ENCODE peak calls at places on chromosomes 1 and 21, in four cellular contexts. X is IMR-90, R is A549, P is HepG2. U is an unnamed sample.

GRCh38 chr1:212665241-212666115 is 34.2 kb downstream of the BATF3 start:
- DNase-seq in X (peak), R (peak), P (peak), U (peak)

GRCh38 chr21:41777934-41778815 is 11.3 kb upstream of the RIPK4 start:
- DNase-seq in X (peak), R (peak), P (peak), U (peak)

GRCh38 chr21:44318489-44319285 is 18.8 kb downstream of the PFKL start:
- DNase-seq in X (no peak), R (no peak), P (no peak), U (no peak)

GRCh38 chr1:15341228-15341627 is 68.5 kb upstream of the EFHD2 start:
- DNase-seq in X (no peak), R (no peak), P (no peak), U (no peak)

GRCh38 chr1:168609133-168609715 is 32.8 kb downstream of the XCL1 start:
- DNase-seq in X (peak), R (no peak), P (no peak), U (no peak)

GRCh38 chr1:77468556-77468955 is 186.7 kb downstream of the AK5 start:
- DNase-seq in X (peak), R (no peak), P (no peak), U (no peak)

GRCh38 chr1:175154595-175155472 is 37.7 kb downstream of the KIAA0040 start:
- DNase-seq in X (peak), R (peak), P (peak), U (peak)

GRCh38 chr1:59686170-59686569 is 128.6 kb upstream of the HOOK1 start:
- DNase-seq in X (no peak), R (no peak), P (no peak), U (no peak)

GRCh38 chr1:76826072-76826827 is 41.0 kb upstream of the ST6GALNAC5 start:
- DNase-seq in X (peak), R (no peak), P (no peak), U (no peak)

GRCh38 chr1:82565546-82565945 is 764.8 kb downstream of the ADGRL2 start:
- DNase-seq in X (peak), R (no peak), P (no peak), U (no peak)

GRCh38 chr21:42236014-42236413 is 17.1 kb downstream of the ABCG1 start:
- DNase-seq in X (no peak), R (no peak), P (no peak), U (no peak)

GRCh38 chr21:37450385-37451044 is 83.9 kb downstream of the DYRK1A start:
- DNase-seq in X (peak), R (no peak), P (no peak), U (peak)

GRCh38 chr1:36309397-36309796 is 3.2 kb downstream of the SH3D21 start:
- DNase-seq in X (no peak), R (no peak), P (no peak), U (no peak)

GRCh38 chr1:244901400-244901799 is 37.1 kb upstream of the HNRNPU start:
- DNase-seq in X (no peak), R (no peak), P (peak), U (no peak)

GRCh38 chr21:39441502-39442475 is 3.8 kb downstream of the LCA5L start:
- DNase-seq in X (peak), R (peak), P (peak), U (peak)

GRCh38 chr1:39205102-39205780 is 746 bp downstream of the MACF1 start:
- DNase-seq in X (peak), R (no peak), P (no peak), U (peak)

GRCh38 chr1:89790592-89790991 is 30.2 kb upstream of the LRRC8D start:
- DNase-seq in X (no peak), R (no peak), P (no peak), U (no peak)

GRCh38 chr1:177209357-177209756 is 38.6 kb downstream of the BRINP2 start:
- DNase-seq in X (peak), R (peak), P (no peak), U (no peak)

GRCh38 chr1:211695135-211695816 is 19.9 kb upstream of the NEK2 start:
- DNase-seq in X (no peak), R (no peak), P (no peak), U (peak)

GRCh38 chr1:54764132-54764921 is at the start of gene PARS2:
- DNase-seq in X (peak), R (peak), P (peak), U (peak)

GRCh38 chr1:181133441-181133951 is 45.0 kb downstream of the IER5 start:
- DNase-seq in X (no peak), R (no peak), P (peak), U (no peak)

GRCh38 chr1:10212476-10212875 is 2.1 kb downstream of the KIF1B start:
- DNase-seq in X (no peak), R (no peak), P (no peak), U (no peak)

GRCh38 chr1:10210841-10211804 is 753 bp downstream of the KIF1B start:
- DNase-seq in X (peak), R (peak), P (peak), U (peak)

GRCh38 chr1:10209905-10210810 is at the start of gene KIF1B:
- DNase-seq in X (peak), R (peak), P (peak), U (peak)

GRCh38 chr1:10213186-10213585 is 2.8 kb downstream of the KIF1B start:
- DNase-seq in X (no peak), R (no peak), P (no peak), U (no peak)

GRCh38 chr1:10211805-10212405 is 1.5 kb downstream of the KIF1B start:
- DNase-seq in X (no peak), R (peak), P (peak), U (no peak)
- TF ChIP-seq SMC3 in X (no peak), R (no peak), P (no peak), U (no peak)

GRCh38 chr1:166165661-166166399 is 971 bp downstream of the FAM78B start:
- DNase-seq in X (no peak), R (peak), P (no peak), U (no peak)
- TF ChIP-seq SMC3 in X (no peak), R (no peak), P (no peak), U (no peak)

GRCh38 chr1:29133861-29134694 is 10.4 kb upstream of the TMEM200B start:
- DNase-seq in X (no peak), R (no peak), P (no peak), U (peak)
- TF ChIP-seq SMC3 in X (no peak), R (no peak), P (no peak), U (no peak)

GRCh38 chr1:202616355-202616910 is 93.8 kb downstream of the SYT2 start:
- DNase-seq in X (no peak), R (no peak), P (no peak), U (no peak)

GRCh38 chr1:202619528-202619927 is 90.7 kb downstream of the SYT2 start:
- DNase-seq in X (no peak), R (no peak), P (no peak), U (no peak)

GRCh38 chr1:202618387-202619022 is 91.7 kb downstream of the SYT2 start:
- DNase-seq in X (peak), R (no peak), P (no peak), U (no peak)

GRCh38 chr1:202613571-202613970 is 96.7 kb downstream of the SYT2 start:
- DNase-seq in X (no peak), R (no peak), P (no peak), U (no peak)

DNA sequence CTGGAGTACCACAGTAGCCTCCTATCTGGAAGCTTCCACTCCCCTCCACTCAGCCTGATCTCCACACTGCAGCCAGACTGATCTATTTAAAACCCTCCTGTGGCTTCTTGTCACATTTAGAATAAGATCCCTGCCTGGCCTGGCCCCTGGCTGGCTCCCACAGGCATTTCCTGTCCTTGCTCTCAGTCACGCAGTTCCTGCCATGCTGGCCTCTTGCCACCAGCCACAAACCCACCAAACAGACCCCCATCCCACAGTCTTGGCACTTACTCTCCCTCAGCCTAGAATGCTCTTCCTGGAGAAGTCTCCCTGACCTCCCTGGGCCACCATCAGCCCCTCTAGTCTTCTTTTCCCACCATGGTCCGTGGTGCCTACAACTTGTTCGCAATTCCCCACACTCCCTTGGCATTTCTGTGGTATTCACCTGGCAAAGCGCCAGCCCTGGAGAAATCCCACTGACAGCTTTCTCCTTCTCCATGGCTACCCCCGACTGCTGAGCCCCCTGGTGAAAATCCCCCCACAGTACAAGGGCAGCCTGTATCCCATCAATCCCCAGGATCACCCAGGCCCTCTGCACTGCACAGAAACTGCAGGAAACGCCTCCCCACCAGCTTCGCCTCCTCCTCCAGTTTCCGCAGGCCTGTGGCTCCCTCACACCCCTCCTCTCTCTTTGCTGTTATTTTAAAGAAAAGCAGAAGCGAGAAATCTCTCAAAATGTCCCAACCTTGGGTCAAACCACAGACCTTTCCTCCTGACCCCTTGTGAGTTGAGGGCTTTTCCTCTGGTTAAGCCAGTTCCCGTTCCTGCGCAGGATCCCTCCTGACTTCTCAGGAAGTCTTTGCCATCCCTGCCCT is 94.5 kb downstream of the SYT2 start:
- DNase-seq in X (peak), R (no peak), P (no peak), U (no peak)
- TF ChIP-seq SMC3 in X (no peak), R (no peak), P (no peak), U (no peak)

U was measured in K562.